ENCODE peak calls at places on chromosome 6, in eight cellular contexts. J, Y, D, U, F, Q, R and G are unnamed samples.

GRCh38 chr6:154590770-154591169 is 80.3 kb upstream of the CNKSR3 start:
- DNase-seq in F (peak), U (no peak), R (no peak), Q (no peak), Y (no peak), D (no peak), J (no peak), G (no peak)

GRCh38 chr6:7991992-7992815 is 72.0 kb downstream of the BLOC1S5 start:
- DNase-seq in R (no peak), Y (peak), U (peak), Q (peak), J (peak), F (no peak), D (no peak), G (peak)

GRCh38 chr6:5139828-5140771 is 55.0 kb downstream of the PPP1R3G start:
- DNase-seq in Q (no peak), J (no peak), R (no peak), F (no peak), U (no peak), D (no peak), Y (no peak), G (no peak)

GRCh38 chr6:101114703-101115102 is 233.6 kb upstream of the ASCC3 start:
- DNase-seq in R (no peak), Y (peak), D (no peak), J (no peak), U (peak), F (no peak), Q (no peak), G (peak)

GRCh38 chr6:135270676-135271536 is 89.8 kb downstream of the MYB start:
- DNase-seq in Y (no peak), R (no peak), D (no peak), U (peak), J (no peak), Q (no peak), F (peak), G (peak)

GRCh38 chr6:9540534-9541126 is 874.2 kb downstream of the TFAP2A start:
- DNase-seq in F (no peak), D (no peak), Y (peak), J (no peak), Q (no peak), R (no peak), U (peak), G (no peak)

GRCh38 chr6:16415677-16416076 is 177.3 kb downstream of the GMPR start:
- DNase-seq in D (no peak), F (no peak), R (no peak), U (no peak), Q (no peak), Y (no peak), J (no peak), G (no peak)

GRCh38 chr6:132892929-132893771 is 78.8 kb downstream of the RPS12 start:
- DNase-seq in F (no peak), R (no peak), D (no peak), Y (no peak), U (no peak), J (no peak), Q (no peak), G (no peak)

GRCh38 chr6:124870611-124871201 is 91.5 kb upstream of the RNF217 start:
- DNase-seq in F (no peak), J (no peak), D (no peak), Q (no peak), Y (peak), R (no peak), U (peak), G (peak)
- TF ChIP-seq CTCF in F (peak), J (peak), D (peak), Q (peak), Y (peak), R (peak), U (peak), G (peak)

GRCh38 chr6:130838971-130839370 is 11.8 kb downstream of the SMLR1 start:
- DNase-seq in F (no peak), J (no peak), R (no peak), D (no peak), U (no peak), Y (no peak), Q (no peak), G (no peak)
- TF ChIP-seq CTCF in F (no peak), J (no peak), R (no peak), D (no peak), U (no peak), Y (no peak), Q (no peak), G (no peak)

GRCh38 chr6:36662380-36662779 is 16.1 kb upstream of the CDKN1A start:
- DNase-seq in D (no peak), R (no peak), U (no peak), J (no peak), F (no peak), Q (no peak), Y (no peak), G (no peak)
- TF ChIP-seq CTCF in D (no peak), R (no peak), U (no peak), J (no peak), F (no peak), Q (no peak), Y (no peak), G (no peak)

DNA sequence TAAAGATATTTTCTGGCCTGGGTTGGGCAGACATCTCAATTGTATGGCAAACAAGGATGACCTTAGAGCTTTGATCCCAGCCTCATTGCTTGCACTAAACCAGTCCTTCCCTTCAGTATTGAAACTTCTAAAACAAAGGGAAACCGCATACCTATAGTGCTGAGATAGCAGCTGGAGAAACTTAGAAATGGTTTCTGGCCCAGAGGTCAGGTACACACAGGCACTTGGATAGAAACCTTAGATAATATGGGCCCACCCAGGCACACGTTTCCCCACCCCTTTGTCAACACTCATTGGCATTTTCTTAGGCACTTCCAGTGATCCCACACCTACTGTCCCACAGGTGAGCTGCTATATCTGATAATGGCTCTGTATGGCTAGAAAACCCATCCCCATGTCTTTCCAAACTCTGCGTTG is 22.1 kb downstream of the NRSN1 start:
- DNase-seq in J (no peak), R (no peak), Q (no peak), U (no peak), Y (no peak), F (no peak), D (no peak), G (no peak)
- TF ChIP-seq CTCF in J (no peak), R (no peak), Q (no peak), U (no peak), Y (no peak), F (no peak), D (no peak), G (no peak)